ENCODE peak calls at places on chromosome 19, in seven cellular contexts. V, O, U, X, J, P and B are unnamed samples.

GRCh38 chr19:21587117-21587461 is 81.7 kb downstream of the ZNF429 start:
- DNase-seq in V (no peak), P (no peak), U (no peak), X (no peak), J (no peak), O (no peak), B (no peak)

GRCh38 chr19:2014731-2015610 is 543 bp downstream of the BTBD2 start:
- DNase-seq in P (no peak), O (no peak), X (no peak), J (no peak), U (no peak), V (peak), B (no peak)

GRCh38 chr19:33064778-33065550 is at the start of gene RHPN2:
- DNase-seq in O (peak), X (peak), U (peak), P (no peak), V (peak), J (peak), B (no peak)

GRCh38 chr19:41641879-41642485 is 15.1 kb upstream of the CEACAM4 start:
- DNase-seq in J (peak), O (peak), P (peak), V (peak), U (peak), X (peak), B (peak)

GRCh38 chr19:35025969-35026368 is 4.3 kb upstream of the SCN1B start:
- DNase-seq in P (no peak), X (no peak), O (no peak), U (no peak), J (no peak), V (no peak), B (no peak)

GRCh38 chr19:37943480-37943879 is 36.5 kb downstream of the SIPA1L3 start:
- DNase-seq in J (no peak), X (no peak), V (no peak), P (no peak), U (no peak), O (no peak), B (no peak)

GRCh38 chr19:3176715-3177501 is 1.7 kb upstream of the S1PR4 start:
- DNase-seq in P (peak), J (peak), V (no peak), X (no peak), O (no peak), U (peak), B (no peak)

GRCh38 chr19:18021121-18021755 is 13.3 kb downstream of the ARRDC2 start:
- DNase-seq in J (peak), P (peak), V (no peak), X (no peak), O (no peak), U (peak), B (no peak)